ENCODE peak calls at places on chromosome 5, in ten cellular contexts. Q, R, V, Y, T, O, Z, W, L and E are unnamed samples.

GRCh38 chr5:74851684-74852353 is 14.4 kb downstream of the FAM169A start:
- DNase-seq in Q (peak), R (peak), V (no peak), Y (peak), T (peak), O (no peak), Z (no peak), W (no peak), L (no peak), E (no peak)

GRCh38 chr5:7519564-7519963 is 123.6 kb downstream of the ADCY2 start:
- DNase-seq in Q (no peak), R (no peak), V (no peak), Y (no peak), T (no peak), O (no peak), Z (no peak), W (no peak), L (no peak), E (no peak)

GRCh38 chr5:149748471-149749094 is 18.5 kb downstream of the PPARGC1B start:
- DNase-seq in Q (no peak), R (no peak), V (peak), Y (no peak), T (no peak), O (no peak), Z (no peak), W (no peak), L (no peak), E (no peak)

GRCh38 chr5:107557051-107557658 is 113.6 kb downstream of the EFNA5 start:
- DNase-seq in Q (peak), R (peak), V (no peak), Y (no peak), T (no peak), O (peak), Z (no peak), W (peak), L (no peak), E (peak)

GRCh38 chr5:174751154-174751990 is 27.0 kb downstream of the MSX2 start:
- DNase-seq in Q (no peak), R (peak), V (no peak), Y (peak), T (no peak), O (no peak), Z (no peak), W (no peak), L (no peak), E (no peak)

GRCh38 chr5:40669606-40670005 is 10.1 kb upstream of the PTGER4 start:
- DNase-seq in Q (no peak), R (no peak), V (no peak), Y (no peak), T (no peak), O (no peak), Z (no peak), W (no peak), L (no peak), E (no peak)

GRCh38 chr5:142977363-142978051 is 207.3 kb downstream of the ARHGAP26 start:
- DNase-seq in Q (peak), R (peak), V (no peak), Y (peak), T (peak), O (no peak), Z (no peak), W (no peak), L (no peak), E (no peak)

GRCh38 chr5:97726106-97726505 is 543.1 kb upstream of the RIOK2 start:
- DNase-seq in Q (no peak), R (no peak), V (no peak), Y (no peak), T (no peak), O (no peak), Z (no peak), W (no peak), L (no peak), E (no peak)

GRCh38 chr5:68419101-68419636 is 203.6 kb downstream of the PIK3R1 start:
- DNase-seq in Q (no peak), R (no peak), V (no peak), Y (no peak), T (no peak), O (no peak), Z (no peak), W (no peak), L (no peak), E (no peak)

GRCh38 chr5:10632110-10632903 is 68.4 kb downstream of the ANKRD33B start:
- DNase-seq in Q (peak), R (no peak), V (no peak), Y (no peak), T (no peak), O (no peak), Z (no peak), W (no peak), L (no peak), E (peak)

GRCh38 chr5:5335115-5335514 is 87.4 kb upstream of the ICE1 start:
- DNase-seq in Q (no peak), R (no peak), V (no peak), Y (no peak), T (no peak), O (no peak), Z (no peak), W (no peak), L (no peak), E (no peak)

GRCh38 chr5:472076-472655 is 29.2 kb downstream of the EXOC3 start:
- DNase-seq in Q (peak), R (peak), V (peak), Y (peak), T (no peak), O (peak), Z (peak), W (no peak), L (peak), E (peak)

GRCh38 chr5:17723876-17724275 is 89.6 kb downstream of the TAF11L14 start:
- DNase-seq in Q (peak), R (no peak), V (no peak), Y (no peak), T (no peak), O (no peak), Z (no peak), W (no peak), L (no peak), E (no peak)

GRCh38 chr5:155807884-155808576 is 518.9 kb upstream of the SGCD start:
- DNase-seq in Q (no peak), R (no peak), V (no peak), Y (no peak), T (no peak), O (no peak), Z (no peak), W (no peak), L (no peak), E (no peak)

GRCh38 chr5:176902102-176902814 is 3.1 kb upstream of the HK3 start:
- DNase-seq in Q (no peak), R (no peak), V (no peak), Y (no peak), T (no peak), O (no peak), Z (no peak), W (no peak), L (no peak), E (no peak)

GRCh38 chr5:136985785-136986475 is 513.2 kb downstream of the SPOCK1 start:
- DNase-seq in Q (no peak), R (no peak), V (no peak), Y (no peak), T (peak), O (no peak), Z (no peak), W (peak), L (no peak), E (no peak)

GRCh38 chr5:153158608-153159007 is 331.9 kb upstream of the GRIA1 start:
- DNase-seq in Q (peak), R (no peak), V (no peak), Y (peak), T (no peak), O (no peak), Z (no peak), W (no peak), L (no peak), E (no peak)

GRCh38 chr5:8908055-8908683 is 637.7 kb downstream of the SEMA5A start:
- DNase-seq in Q (peak), R (peak), V (no peak), Y (peak), T (peak), O (no peak), Z (peak), W (no peak), L (no peak), E (no peak)

GRCh38 chr5:5421149-5421960 is 1.1 kb upstream of the ICE1 start:
- DNase-seq in Q (peak), R (peak), V (no peak), Y (peak), T (peak), O (no peak), Z (peak), W (no peak), L (no peak), E (no peak)

GRCh38 chr5:79602884-79603283 is 9.4 kb upstream of the TENT2 start:
- DNase-seq in Q (no peak), R (no peak), V (no peak), Y (no peak), T (no peak), O (no peak), Z (no peak), W (no peak), L (no peak), E (no peak)

GRCh38 chr5:36728697-36729543 is 122.5 kb downstream of the SLC1A3 start:
- DNase-seq in Q (peak), R (peak), V (no peak), Y (peak), T (peak), O (no peak), Z (peak), W (peak), L (no peak), E (no peak)

GRCh38 chr5:10288600-10289213 is 19.0 kb downstream of the CMBL start:
- DNase-seq in Q (peak), R (no peak), V (no peak), Y (no peak), T (no peak), O (peak), Z (no peak), W (peak), L (peak), E (peak)

GRCh38 chr5:179271301-179271650 is 74.0 kb downstream of the ADAMTS2 start:
- DNase-seq in Q (no peak), R (no peak), V (peak), Y (no peak), T (no peak), O (no peak), Z (no peak), W (no peak), L (no peak), E (no peak)

DNA sequence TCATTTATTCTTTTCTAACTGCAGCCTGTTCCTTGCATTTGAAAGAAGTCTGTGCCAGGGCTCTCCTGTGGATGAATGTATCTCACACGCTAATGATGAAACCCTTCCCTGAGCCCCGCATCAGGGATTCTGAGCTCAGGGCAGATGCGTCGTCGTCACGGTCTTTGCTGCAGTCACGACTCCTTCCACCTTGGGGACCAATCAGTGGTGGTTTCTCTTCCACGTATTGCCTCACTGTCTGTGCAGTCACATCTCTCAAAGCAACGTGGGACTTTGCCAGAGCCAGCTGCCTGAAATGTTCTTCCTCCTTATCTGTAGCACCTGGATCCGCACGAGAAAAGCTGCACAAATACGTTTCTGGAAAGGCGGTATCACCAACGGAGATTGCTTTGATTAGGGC is 13.9 kb upstream of the UBE2QL1 start:
- DNase-seq in Q (no peak), R (no peak), V (no peak), Y (no peak), T (no peak), O (no peak), Z (no peak), W (no peak), L (no peak), E (no peak)
- H3K4me3 ChIP-seq in Q (no peak), R (no peak), V (no peak), Y (no peak), T (no peak), O (no peak), Z (no peak), W (no peak), L (no peak), E (no peak)

GRCh38 chr5:58258984-58259684 is 200.8 kb downstream of the PLK2 start:
- DNase-seq in Q (no peak), R (no peak), V (no peak), Y (no peak), T (no peak), O (no peak), Z (no peak), W (no peak), L (no peak), E (no peak)
- H3K4me3 ChIP-seq in Q (no peak), R (no peak), V (no peak), Y (peak), T (no peak), O (no peak), Z (no peak), W (no peak), L (no peak), E (no peak)

GRCh38 chr5:96717874-96718273 is 55.7 kb downstream of the CAST start:
- DNase-seq in Q (peak), R (no peak), V (no peak), Y (no peak), T (no peak), O (no peak), Z (no peak), W (no peak), L (no peak), E (no peak)

GRCh38 chr5:96716716-96717115 is 54.5 kb downstream of the CAST start:
- DNase-seq in Q (no peak), R (no peak), V (no peak), Y (no peak), T (no peak), O (no peak), Z (no peak), W (no peak), L (no peak), E (no peak)

GRCh38 chr5:96716007-96716406 is 53.8 kb downstream of the CAST start:
- DNase-seq in Q (no peak), R (no peak), V (no peak), Y (no peak), T (no peak), O (no peak), Z (no peak), W (no peak), L (no peak), E (no peak)

GRCh38 chr5:96720408-96720807 is 58.2 kb downstream of the CAST start:
- DNase-seq in Q (no peak), R (no peak), V (no peak), Y (peak), T (no peak), O (no peak), Z (no peak), W (no peak), L (no peak), E (no peak)

GRCh38 chr5:96718635-96719077 is 56.5 kb downstream of the CAST start:
- DNase-seq in Q (peak), R (no peak), V (no peak), Y (no peak), T (peak), O (peak), Z (no peak), W (peak), L (peak), E (peak)
- H3K4me3 ChIP-seq in Q (no peak), R (no peak), V (no peak), Y (no peak), T (no peak), O (no peak), Z (no peak), W (no peak), L (no peak), E (no peak)

GRCh38 chr5:170629566-170630175 is 125.9 kb downstream of the KCNIP1 start:
- DNase-seq in Q (no peak), R (no peak), V (no peak), Y (no peak), T (no peak), O (no peak), Z (no peak), W (no peak), L (no peak), E (no peak)
- H3K4me3 ChIP-seq in Q (no peak), R (no peak), V (no peak), Y (no peak), T (no peak), O (no peak), Z (no peak), W (no peak), L (no peak), E (no peak)

DNA sequence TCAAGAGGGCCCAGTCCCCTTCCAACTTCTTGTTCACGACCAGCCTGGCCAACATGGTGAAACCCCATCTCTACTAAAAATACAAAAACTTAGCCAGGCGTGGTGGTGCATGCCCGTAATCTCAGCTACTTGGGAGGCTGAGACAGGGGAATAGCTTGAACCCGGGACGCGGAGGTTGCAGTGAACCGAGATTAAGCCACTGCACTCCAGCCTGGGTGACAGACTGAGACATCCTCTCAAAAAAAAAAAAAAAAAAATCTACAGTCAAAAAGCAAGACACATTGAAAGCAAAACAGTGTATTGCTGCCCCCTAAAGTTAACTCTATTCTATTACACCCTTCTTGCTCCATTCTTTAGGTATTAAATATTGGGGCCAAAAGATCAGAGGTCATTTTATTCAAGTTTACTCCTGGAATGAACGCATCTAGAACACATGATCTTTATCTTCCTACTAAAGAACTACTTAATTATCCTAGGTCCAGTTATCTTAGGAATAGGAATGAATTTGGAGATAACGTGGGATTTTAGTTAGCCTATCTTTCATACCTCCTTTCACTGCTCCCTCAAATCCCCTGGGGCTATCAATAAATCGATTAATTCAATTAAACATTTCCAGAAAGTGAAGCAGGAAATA is 2.4 kb downstream of the ATG12 start:
- DNase-seq in Q (peak), R (peak), V (no peak), Y (peak), T (peak), O (no peak), Z (peak), W (no peak), L (no peak), E (peak)
- H3K4me3 ChIP-seq in Q (no peak), R (peak), V (peak), Y (peak), T (peak), O (no peak), Z (peak), W (no peak), L (no peak), E (peak)

GRCh38 chr5:154762700-154763099 is 7.5 kb downstream of the LARP1 start:
- DNase-seq in Q (no peak), R (no peak), V (no peak), Y (no peak), T (no peak), O (no peak), Z (no peak), W (no peak), L (no peak), E (no peak)

GRCh38 chr5:154758501-154758900 is 3.3 kb downstream of the LARP1 start:
- DNase-seq in Q (no peak), R (peak), V (no peak), Y (peak), T (no peak), O (no peak), Z (no peak), W (no peak), L (no peak), E (no peak)

GRCh38 chr5:154758977-154759376 is 3.8 kb downstream of the LARP1 start:
- DNase-seq in Q (peak), R (no peak), V (no peak), Y (no peak), T (no peak), O (no peak), Z (no peak), W (no peak), L (no peak), E (no peak)

GRCh38 chr5:154762261-154762660 is 7.1 kb downstream of the LARP1 start:
- DNase-seq in Q (no peak), R (no peak), V (no peak), Y (no peak), T (no peak), O (no peak), Z (no peak), W (no peak), L (no peak), E (no peak)

GRCh38 chr5:154761062-154761740 is 6.0 kb downstream of the LARP1 start:
- DNase-seq in Q (no peak), R (no peak), V (no peak), Y (peak), T (no peak), O (no peak), Z (no peak), W (no peak), L (no peak), E (no peak)
- H3K4me3 ChIP-seq in Q (no peak), R (no peak), V (no peak), Y (no peak), T (no peak), O (no peak), Z (no peak), W (no peak), L (no peak), E (no peak)

DNA sequence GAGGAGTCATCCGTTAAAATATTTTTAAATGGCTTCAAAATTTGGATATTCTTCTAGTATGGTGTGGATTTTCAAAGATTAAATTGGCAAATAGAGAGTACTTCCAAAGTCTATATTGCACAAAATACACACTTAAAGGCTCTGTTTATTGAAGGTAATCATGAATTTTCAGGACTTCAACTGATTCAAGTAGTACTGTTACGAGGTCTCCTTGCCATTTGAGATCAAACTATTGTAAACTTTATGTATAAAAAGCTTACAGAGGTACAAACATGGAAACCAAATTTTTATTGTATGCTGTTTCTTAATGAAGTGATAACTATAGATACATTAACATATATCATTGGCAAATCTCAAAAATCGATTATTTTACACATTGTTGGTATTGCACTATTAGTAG is 2.5 kb downstream of the ERBIN start:
- DNase-seq in Q (no peak), R (no peak), V (no peak), Y (no peak), T (no peak), O (no peak), Z (no peak), W (no peak), L (no peak), E (no peak)
- H3K4me3 ChIP-seq in Q (peak), R (peak), V (peak), Y (peak), T (peak), O (peak), Z (peak), W (peak), L (no peak), E (peak)

DNA sequence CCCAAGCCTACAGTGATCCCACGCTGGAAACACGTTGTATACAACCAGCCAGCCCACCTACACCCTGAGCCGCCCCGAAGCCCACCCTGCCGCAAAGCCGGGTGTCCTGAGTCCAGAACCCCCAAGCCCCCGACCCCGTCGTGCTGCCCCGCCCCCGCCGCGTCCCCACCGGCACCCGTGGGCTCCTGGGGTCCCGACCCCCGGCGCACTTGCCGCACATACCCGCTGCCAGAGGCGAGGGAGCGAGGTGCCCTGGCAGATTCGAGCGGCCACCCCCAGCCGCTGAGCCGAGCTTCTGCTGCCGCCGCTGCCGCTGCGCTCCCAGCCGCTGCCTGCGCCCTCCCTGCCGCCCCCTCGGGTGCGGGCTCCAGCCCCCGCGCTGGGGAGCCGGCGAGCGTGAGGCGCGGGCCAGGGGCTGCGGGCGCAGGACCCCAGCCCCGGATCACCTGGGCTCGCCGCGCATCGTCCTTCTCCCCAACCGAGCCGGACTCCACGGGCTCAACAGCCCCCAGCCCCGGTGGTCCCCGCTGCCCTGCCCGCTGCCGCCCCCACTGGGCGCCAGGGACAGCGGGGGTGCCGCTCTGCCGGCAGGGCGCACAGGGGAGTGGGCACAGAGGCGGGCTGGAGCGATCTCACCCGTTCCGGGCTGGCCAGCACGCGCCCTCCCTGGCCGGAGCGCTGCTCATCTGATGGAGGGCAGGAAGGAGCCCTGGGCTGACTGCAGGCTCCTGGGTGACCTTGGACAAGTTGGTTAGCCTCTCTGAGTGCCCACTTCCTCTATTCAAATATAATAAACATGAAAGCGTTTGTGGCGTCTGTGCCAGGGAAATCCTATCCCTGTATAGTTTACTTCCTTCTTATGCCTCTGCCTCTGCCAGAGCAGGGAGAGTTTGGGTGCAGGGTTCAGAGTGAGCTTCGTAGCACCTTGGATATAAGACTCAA is at the start of gene HTR4:
- DNase-seq in Q (no peak), R (no peak), V (no peak), Y (no peak), T (no peak), O (peak), Z (no peak), W (no peak), L (no peak), E (peak)
- H3K4me3 ChIP-seq in Q (no peak), R (no peak), V (peak), Y (no peak), T (no peak), O (peak), Z (no peak), W (peak), L (no peak), E (peak)